ENCODE peak calls at places on chromosome 15, in six cellular contexts. F, X, Y, G, N and L are unnamed samples.

GRCh38 chr15:68822818-68823217 is 2.1 kb upstream of the ANP32A start:
- DNase-seq in G (no peak), X (no peak), F (no peak), Y (no peak), N (no peak), L (no peak)

GRCh38 chr15:91032919-91033803 is 10.8 kb upstream of the VPS33B start:
- DNase-seq in G (peak; percentile 75), F (no peak), Y (peak; percentile 77), X (peak; percentile 94), N (no peak), L (peak; percentile 33)

GRCh38 chr15:95129589-95129988 is 898.2 kb downstream of the MCTP2 start:
- DNase-seq in F (no peak), X (no peak), G (no peak), Y (no peak), N (no peak), L (no peak)

GRCh38 chr15:57340673-57341259 is 35.5 kb upstream of the CGNL1 start:
- DNase-seq in N (peak; percentile 15), F (peak; percentile 43), G (peak; percentile 42), X (no peak), Y (peak; percentile 77), L (no peak)

GRCh38 chr15:84387086-84387485 is 151.5 kb downstream of the GOLGA6L4 start:
- DNase-seq in G (no peak), F (no peak), X (peak; percentile 29), N (no peak), Y (no peak), L (no peak)

GRCh38 chr15:63522143-63522531 is 17.7 kb downstream of the USP3 start:
- DNase-seq in X (no peak), G (no peak), N (no peak), Y (no peak), F (no peak), L (no peak)

GRCh38 chr15:78265752-78266224 is 1.4 kb downstream of the DNAJA4 start:
- DNase-seq in N (no peak), X (no peak), Y (no peak), F (no peak), G (no peak), L (no peak)

GRCh38 chr15:78000927-78001249 is 76.6 kb downstream of the TBC1D2B start:
- DNase-seq in Y (no peak), X (no peak), G (no peak), N (no peak), F (no peak), L (no peak)

GRCh38 chr15:63094495-63094931 is 27.1 kb upstream of the LACTB start:
- DNase-seq in X (no peak), F (no peak), G (peak; percentile 49), N (no peak), Y (no peak), L (no peak)

GRCh38 chr15:78195735-78196201 is 38.6 kb downstream of the ACSBG1 start:
- DNase-seq in X (peak; percentile 61), Y (peak; percentile 73), N (no peak), G (peak; percentile 10), F (peak; percentile 79), L (peak; percentile 65)

GRCh38 chr15:74742422-74742821 is 6.2 kb upstream of the CYP1A2 start:
- DNase-seq in Y (no peak), N (no peak), F (no peak), G (no peak), X (no peak), L (no peak)

GRCh38 chr15:31497838-31498237 is 171.2 kb downstream of the KLF13 start:
- DNase-seq in G (no peak), Y (no peak), N (no peak), F (no peak), X (peak; percentile 27), L (no peak)

GRCh38 chr15:94083467-94083991 is 147.8 kb upstream of the MCTP2 start:
- DNase-seq in Y (no peak), G (no peak), X (no peak), N (no peak), F (no peak), L (no peak)

GRCh38 chr15:74337146-74337545 is 30.3 kb downstream of the CYP11A1 start:
- DNase-seq in X (no peak), N (no peak), F (no peak), G (no peak), Y (no peak), L (no peak)

GRCh38 chr15:97009036-97009555 is 678.6 kb downstream of the NR2F2 start:
- DNase-seq in F (no peak), Y (no peak), G (no peak), X (no peak), N (no peak), L (no peak)

GRCh38 chr15:35680951-35681350 is 135.0 kb upstream of the DPH6 start:
- DNase-seq in G (no peak), F (no peak), X (no peak), Y (no peak), N (no peak), L (no peak)
- TF ChIP-seq POLR2A in G (no peak), F (no peak), X (no peak), Y (no peak), N (no peak), L (no peak)

DNA sequence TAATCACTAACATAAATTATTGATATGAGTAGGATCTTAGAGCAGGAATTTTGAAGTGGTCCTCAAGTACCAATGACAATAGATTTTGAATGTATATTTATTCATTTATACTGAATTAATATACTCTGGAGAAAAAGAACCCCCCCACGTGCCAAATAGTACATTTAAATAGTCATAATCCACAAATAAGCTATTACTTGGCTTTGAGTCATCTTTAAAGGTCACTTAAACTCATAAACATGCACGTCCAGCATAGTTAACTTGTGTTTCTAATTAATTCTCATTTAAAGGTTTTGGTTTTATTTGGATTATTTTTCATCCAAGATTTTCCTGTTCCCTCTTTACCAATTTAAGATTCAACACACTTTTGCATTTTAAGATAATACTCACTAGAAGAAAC is 35.1 kb downstream of the FGF7 start:
- DNase-seq in G (no peak), X (no peak), N (no peak), Y (no peak), F (no peak), L (no peak)
- TF ChIP-seq POLR2AphosphoS5 in G (no peak), X (no peak), N (no peak), Y (no peak), F (no peak), L (no peak)

GRCh38 chr15:99925661-99926461 is 192.6 kb upstream of the LYSMD4 start:
- DNase-seq in G (no peak), X (peak; percentile 62), F (no peak), N (no peak), Y (peak; percentile 40), L (no peak)
- TF ChIP-seq TAF1 in G (no peak), X (no peak), F (no peak), N (no peak), Y (no peak), L (no peak)

DNA sequence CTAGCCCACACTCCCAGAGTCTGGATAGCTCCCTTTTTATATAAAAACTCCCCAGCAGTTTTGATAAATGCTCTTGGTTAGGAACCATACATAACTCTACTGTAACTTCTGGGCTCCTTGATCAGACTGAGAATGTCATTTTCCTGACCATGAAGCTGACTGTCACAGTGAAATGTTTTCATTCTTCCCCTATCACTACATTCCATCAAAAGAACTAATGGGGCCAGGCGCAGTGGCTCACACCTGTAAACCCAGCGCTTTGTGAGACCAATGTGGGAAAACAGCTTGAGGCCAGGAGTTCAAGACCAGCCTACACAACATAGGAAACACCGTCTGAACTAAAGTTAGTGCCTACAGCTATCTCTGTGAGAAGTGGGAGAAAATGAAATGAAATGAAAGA is 72.8 kb upstream of the MYO5C start:
- DNase-seq in Y (no peak), G (no peak), X (no peak), N (no peak), F (no peak), L (no peak)
- TF ChIP-seq POLR2A in Y (no peak), G (no peak), X (no peak), N (no peak), F (no peak), L (no peak)

GRCh38 chr15:39579487-39580116 is 1.3 kb upstream of the THBS1 start:
- DNase-seq in G (peak; percentile 88), X (peak; percentile 78), Y (no peak), F (no peak), N (no peak), L (no peak)
- TF ChIP-seq POLR2AphosphoS5 in G (no peak), X (peak; percentile 80), Y (no peak), F (no peak), N (no peak), L (no peak)

DNA sequence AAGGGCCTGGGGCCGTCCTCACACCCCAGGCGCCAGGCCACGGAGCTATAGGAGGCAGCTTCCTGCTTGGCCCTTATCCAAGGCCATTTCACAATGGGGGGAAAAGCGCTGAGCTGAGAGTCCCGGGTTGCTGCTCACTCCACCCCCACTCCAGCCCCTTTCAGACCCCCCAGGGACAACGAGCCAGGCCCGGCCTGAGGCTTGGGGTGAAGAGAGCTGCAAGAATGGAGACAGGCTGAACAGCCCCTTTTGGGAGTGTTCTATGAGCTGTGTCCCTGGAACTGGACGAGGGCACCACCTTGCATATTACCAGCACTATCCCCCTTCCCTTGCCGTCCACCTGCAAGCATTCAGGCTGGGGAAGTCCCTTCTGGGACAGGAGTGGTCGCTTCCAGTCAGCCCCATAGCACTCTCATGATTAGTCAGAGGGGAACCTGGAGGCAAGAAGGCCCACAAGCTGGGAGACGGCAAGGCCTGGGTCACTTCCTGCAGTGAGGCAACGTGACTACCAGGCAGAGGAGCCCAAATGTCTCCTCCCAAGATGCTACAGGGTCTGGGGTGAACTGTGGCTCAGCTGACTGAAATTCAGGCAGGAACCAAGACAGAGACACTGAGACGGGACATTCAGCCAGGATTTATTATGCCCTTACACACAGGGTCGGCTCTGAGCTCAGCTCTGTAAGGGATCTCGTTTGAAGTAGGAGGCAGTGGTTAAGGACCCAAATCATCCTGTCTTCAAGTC is 8.6 kb upstream of the SRP14 start:
- DNase-seq in N (peak; percentile 86), Y (no peak), X (peak; percentile 45), G (no peak), F (no peak), L (peak; percentile 79)
- TF ChIP-seq TAF1 in N (no peak), Y (no peak), X (no peak), G (no peak), F (no peak), L (no peak)

DNA sequence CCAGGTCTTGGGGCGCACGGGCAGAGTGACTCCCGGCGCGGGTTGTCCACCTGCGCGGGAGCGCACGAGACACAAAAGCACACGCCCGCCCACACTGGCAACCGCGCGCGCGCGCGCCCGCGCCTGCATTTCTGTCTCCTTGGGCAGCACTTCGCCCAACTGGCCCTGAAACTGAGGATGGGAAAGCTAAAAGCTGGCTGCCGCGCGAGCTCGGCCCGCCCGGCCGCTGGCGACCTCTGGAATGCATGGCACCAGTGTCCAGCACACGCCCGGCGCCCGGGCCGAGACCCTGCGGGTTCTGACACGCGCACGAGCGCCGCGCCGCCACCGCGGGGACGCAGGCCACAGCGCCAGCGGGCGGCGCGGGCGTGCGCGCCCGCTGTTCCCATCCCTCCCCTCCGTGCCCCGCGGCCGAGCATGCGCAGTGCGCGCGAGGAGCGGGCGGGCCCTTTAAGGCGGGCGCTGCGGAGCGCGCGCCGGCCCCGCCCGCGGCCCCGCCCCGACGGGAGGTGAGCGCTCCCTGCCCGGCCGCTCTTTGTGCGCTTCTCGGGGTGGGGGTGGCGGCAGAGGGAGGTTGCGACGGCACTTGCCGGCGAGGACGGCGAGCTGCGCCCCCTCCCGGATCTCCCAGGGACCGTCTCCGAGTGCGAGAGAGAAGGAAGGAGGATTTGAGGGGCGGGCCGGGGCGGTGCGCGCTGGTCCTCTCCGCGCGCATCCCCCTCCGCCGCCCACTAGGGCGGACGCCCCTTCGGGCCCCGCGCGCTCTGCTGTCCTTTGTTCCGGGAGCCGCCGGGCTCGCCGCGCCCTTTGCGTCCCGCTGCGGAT is 1.1 kb upstream of the MEX3B start:
- DNase-seq in Y (peak; percentile 97), G (peak; percentile 73), N (no peak), X (peak; percentile 98), F (peak; percentile 96), L (peak; percentile 93)
- TF ChIP-seq POLR2A in Y (peak; percentile 75), G (no peak), N (no peak), X (no peak), F (no peak), L (no peak)

GRCh38 chr15:70788114-70789049 is 25.0 kb upstream of the UACA start:
- DNase-seq in G (peak; percentile 91), X (no peak), N (no peak), F (no peak), Y (no peak), L (no peak)
- TF ChIP-seq POLR2AphosphoS5 in G (no peak), X (no peak), N (no peak), F (no peak), Y (no peak), L (no peak)